ENCODE peak calls at places on chromosomes 12 and 14, in ten cellular contexts. T, U, Z, W, D, G, I, Y, F and O are unnamed samples.

GRCh38 chr14:63286071-63286470 is 32.7 kb downstream of the GPHB5 start:
- ATAC-seq in W (no peak), T (no peak), F (no peak), I (no peak), Z (no peak), G (peak; percentile 65), D (no peak), Y (no peak), U (no peak), O (no peak)

GRCh38 chr14:76267322-76268012 is 108.5 kb upstream of the ESRRB start:
- ATAC-seq in F (no peak), Z (no peak), G (peak; percentile 90), D (peak; percentile 65), W (no peak), U (no peak), Y (no peak), T (peak; percentile 60), I (no peak), O (no peak)

GRCh38 chr14:77469041-77469440 is 11.1 kb downstream of the AHSA1 start:
- ATAC-seq in T (no peak), G (no peak), Z (peak; percentile 74), U (no peak), Y (no peak), W (no peak), F (no peak), I (no peak), D (peak; percentile 26), O (no peak)

GRCh38 chr14:85853996-85854526 is 324.1 kb downstream of the FLRT2 start:
- ATAC-seq in D (no peak), G (no peak), Y (no peak), W (no peak), T (no peak), Z (no peak), I (no peak), U (no peak), F (no peak), O (no peak)

GRCh38 chr12:14986449-14986848 is 13.6 kb downstream of the PDE6H start:
- ATAC-seq in U (no peak), D (no peak), G (no peak), Y (no peak), W (no peak), F (no peak), T (no peak), I (no peak), Z (no peak), O (no peak)

GRCh38 chr12:131928080-131928764 is 854 bp upstream of the PUS1 start:
- ATAC-seq in T (peak; percentile 20), U (peak; percentile 37), G (peak; percentile 3), Y (peak; percentile 5), D (peak; percentile 24), Z (peak; percentile 4), F (peak; percentile 7), I (peak; percentile 22), W (peak; percentile 11), O (peak; percentile 36)

GRCh38 chr14:39293629-39294028 is 59.9 kb downstream of the MIA2 start:
- ATAC-seq in T (no peak), I (no peak), Y (no peak), U (no peak), D (no peak), W (no peak), Z (no peak), F (no peak), G (no peak), O (no peak)

GRCh38 chr14:70700955-70701354 is 59.2 kb downstream of the TTC9 start:
- ATAC-seq in D (no peak), T (no peak), Z (no peak), I (no peak), G (no peak), Y (no peak), U (no peak), W (no peak), F (no peak), O (no peak)

GRCh38 chr14:75794615-75795038 is 133.6 kb downstream of the TTLL5 start:
- ATAC-seq in F (no peak), D (peak; percentile 70), T (peak; percentile 74), I (peak; percentile 95), Z (peak; percentile 53), Y (no peak), W (no peak), U (peak; percentile 80), G (peak; percentile 38), O (no peak)

GRCh38 chr12:118355838-118356237 is 16.9 kb downstream of the TAOK3 start:
- ATAC-seq in I (no peak), Z (no peak), T (no peak), Y (no peak), W (no peak), D (peak; percentile 28), U (no peak), G (no peak), F (no peak), O (no peak)

GRCh38 chr12:57008113-57008687 is 1.9 kb upstream of the ZBTB39 start:
- ATAC-seq in Y (peak; percentile 34), F (peak; percentile 21), W (no peak), Z (peak; percentile 49), G (no peak), U (no peak), I (peak; percentile 36), D (peak; percentile 49), T (no peak), O (peak; percentile 18)

GRCh38 chr14:68824517-68825347 is 31.9 kb upstream of the ZFP36L1 start:
- ATAC-seq in Y (peak; percentile 25), Z (peak; percentile 85), W (peak; percentile 42), U (peak; percentile 99), G (peak; percentile 93), T (peak; percentile 89), D (peak; percentile 93), F (no peak), I (peak; percentile 92), O (no peak)

GRCh38 chr12:115354007-115354452 is 670.1 kb upstream of the TBX3 start:
- ATAC-seq in T (peak; percentile 95), F (no peak), U (peak; percentile 78), W (peak; percentile 70), Y (peak; percentile 36), I (peak; percentile 94), D (peak; percentile 84), Z (peak; percentile 82), G (peak; percentile 40), O (peak; percentile 24)

GRCh38 chr12:68416826-68417225 is 84.7 kb upstream of the MDM1 start:
- ATAC-seq in F (no peak), G (no peak), Y (no peak), I (peak; percentile 54), Z (no peak), U (no peak), D (no peak), T (no peak), W (no peak), O (no peak)

GRCh38 chr14:64990939-64991338 is 4.2 kb downstream of the FNTB start:
- ATAC-seq in F (no peak), D (no peak), W (no peak), Z (no peak), G (no peak), I (no peak), U (no peak), T (no peak), Y (no peak), O (no peak)

GRCh38 chr12:22018860-22019259 is 27.2 kb upstream of the CMAS start:
- ATAC-seq in F (no peak), W (no peak), T (no peak), I (no peak), Y (no peak), G (peak; percentile 47), D (no peak), U (no peak), Z (no peak), O (no peak)

GRCh38 chr12:4056910-4057845 is 184.0 kb upstream of the PARP11 start:
- ATAC-seq in U (no peak), D (peak; percentile 67), Z (peak; percentile 98), I (no peak), F (no peak), G (peak; percentile 68), Y (no peak), W (no peak), T (no peak), O (peak; percentile 78)

GRCh38 chr12:1660304-1661187 is 30.3 kb upstream of the ADIPOR2 start:
- ATAC-seq in Y (no peak), W (no peak), Z (no peak), I (no peak), G (peak; percentile 77), D (peak; percentile 49), T (peak; percentile 49), U (no peak), F (peak; percentile 14), O (peak; percentile 61)

GRCh38 chr14:69242311-69243224 is 17.4 kb upstream of the GALNT16 start:
- ATAC-seq in D (peak; percentile 84), U (peak; percentile 85), F (no peak), Z (peak; percentile 77), Y (peak; percentile 77), T (peak; percentile 70), G (peak; percentile 66), W (peak; percentile 54), I (peak; percentile 89), O (peak; percentile 47)

GRCh38 chr12:103505371-103506236 is 9.8 kb upstream of the C12orf42 start:
- ATAC-seq in F (peak; percentile 65), Y (peak; percentile 90), T (no peak), G (no peak), Z (no peak), W (peak; percentile 94), I (peak; percentile 40), U (peak; percentile 13), D (no peak), O (peak; percentile 96)

GRCh38 chr14:104579507-104579906 is at the start of gene C14orf180:
- ATAC-seq in W (no peak), T (no peak), U (no peak), Z (no peak), G (peak; percentile 56), Y (no peak), D (peak; percentile 38), F (no peak), I (no peak), O (no peak)

GRCh38 chr12:132869551-132869950 is 17.9 kb downstream of the CHFR start:
- ATAC-seq in F (no peak), I (no peak), T (no peak), G (no peak), Z (no peak), D (no peak), U (no peak), Y (no peak), W (no peak), O (no peak)

GRCh38 chr14:72463291-72463866 is 430.5 kb downstream of the DPF3 start:
- ATAC-seq in I (peak; percentile 80), F (no peak), Y (no peak), U (peak; percentile 96), W (no peak), Z (no peak), D (no peak), T (no peak), G (no peak), O (no peak)

GRCh38 chr14:56487761-56488160 is 91.8 kb upstream of the TMEM260 start:
- ATAC-seq in D (no peak), Y (no peak), T (no peak), U (no peak), W (no peak), I (peak; percentile 53), G (no peak), F (no peak), Z (no peak), O (no peak)

GRCh38 chr12:92070864-92071445 is 74.7 kb downstream of the BTG1 start:
- ATAC-seq in Y (no peak), D (peak; percentile 90), I (no peak), W (no peak), T (peak; percentile 77), U (no peak), G (peak; percentile 86), F (no peak), Z (peak; percentile 82), O (no peak)

GRCh38 chr12:121214171-121214777 is 4.3 kb downstream of the P2RX4 start:
- ATAC-seq in Z (no peak), W (peak; percentile 44), T (no peak), I (no peak), Y (peak; percentile 27), F (no peak), U (no peak), G (no peak), D (no peak), O (peak; percentile 66)

GRCh38 chr14:78788467-78789360 is 618.5 kb downstream of the NRXN3 start:
- ATAC-seq in F (no peak), W (no peak), G (no peak), Y (no peak), I (no peak), D (no peak), Z (no peak), U (no peak), T (no peak), O (no peak)

GRCh38 chr12:57272337-57273151 is 21.6 kb upstream of the STAC3 start:
- ATAC-seq in F (no peak), I (no peak), Z (no peak), T (no peak), D (no peak), W (no peak), U (no peak), Y (no peak), G (no peak), O (no peak)